ENCODE peak calls at places on chromosomes 6 and 20, in ten cellular contexts. One of them, this sample, is unnamed.

GRCh38 chr6:139625998-139626975 is 251.8 kb upstream of the CITED2 start:
- DNase-seq in GM13977: no peak
- DNase-seq in cardiac muscle cell: no peak
- DNase-seq in H1: no peak
- DNase-seq in WTC11: no peak
- DNase-seq in bronchial epithelial cell: no peak
- DNase-seq in naive thymus-derived CD4-positive, alpha-beta T cell: no peak
- DNase-seq in GM03348: peak; percentile 22
- DNase-seq in left ventricle myocardium superior: no peak
- DNase-seq in A172: no peak
- DNase-seq in this sample: peak; percentile 14

GRCh38 chr6:150764638-150765456 is 100.7 kb upstream of the MTHFD1L start:
- DNase-seq in H1: no peak
- DNase-seq in GM03348: no peak
- DNase-seq in left ventricle myocardium superior: no peak
- DNase-seq in bronchial epithelial cell: no peak
- DNase-seq in GM13977: no peak
- DNase-seq in naive thymus-derived CD4-positive, alpha-beta T cell: no peak
- DNase-seq in cardiac muscle cell: no peak
- DNase-seq in WTC11: no peak
- DNase-seq in A172: no peak
- DNase-seq in this sample: no peak

GRCh38 chr6:99330159-99330558 is 19.3 kb downstream of the FAXC start:
- DNase-seq in A172: peak; percentile 48
- DNase-seq in bronchial epithelial cell: peak; percentile 64
- DNase-seq in WTC11: peak; percentile 52
- DNase-seq in cardiac muscle cell: peak; percentile 74
- DNase-seq in GM13977: peak; percentile 73
- DNase-seq in left ventricle myocardium superior: no peak
- DNase-seq in H1: no peak
- DNase-seq in GM03348: peak; percentile 78
- DNase-seq in naive thymus-derived CD4-positive, alpha-beta T cell: peak; percentile 20
- DNase-seq in this sample: peak; percentile 86

GRCh38 chr6:46521464-46521971 is 30.3 kb upstream of the RCAN2 start:
- DNase-seq in bronchial epithelial cell: no peak
- DNase-seq in GM03348: no peak
- DNase-seq in naive thymus-derived CD4-positive, alpha-beta T cell: no peak
- DNase-seq in H1: no peak
- DNase-seq in A172: no peak
- DNase-seq in WTC11: no peak
- DNase-seq in left ventricle myocardium superior: no peak
- DNase-seq in GM13977: no peak
- DNase-seq in cardiac muscle cell: no peak
- DNase-seq in this sample: no peak

GRCh38 chr6:22765015-22765414 is 195.6 kb downstream of the HDGFL1 start:
- DNase-seq in bronchial epithelial cell: peak; percentile 53
- DNase-seq in H1: no peak
- DNase-seq in GM03348: no peak
- DNase-seq in left ventricle myocardium superior: no peak
- DNase-seq in WTC11: no peak
- DNase-seq in GM13977: no peak
- DNase-seq in A172: peak; percentile 22
- DNase-seq in cardiac muscle cell: no peak
- DNase-seq in naive thymus-derived CD4-positive, alpha-beta T cell: no peak
- DNase-seq in this sample: no peak

GRCh38 chr6:90429713-90430112 is 133.1 kb upstream of the BACH2 start:
- DNase-seq in left ventricle myocardium superior: no peak
- DNase-seq in naive thymus-derived CD4-positive, alpha-beta T cell: no peak
- DNase-seq in GM13977: no peak
- DNase-seq in GM03348: no peak
- DNase-seq in WTC11: no peak
- DNase-seq in H1: no peak
- DNase-seq in bronchial epithelial cell: no peak
- DNase-seq in A172: no peak
- DNase-seq in cardiac muscle cell: no peak
- DNase-seq in this sample: peak; percentile 55

GRCh38 chr6:125836466-125836865 is 45.7 kb downstream of the NCOA7 start:
- DNase-seq in bronchial epithelial cell: no peak
- DNase-seq in H1: no peak
- DNase-seq in GM13977: no peak
- DNase-seq in GM03348: no peak
- DNase-seq in naive thymus-derived CD4-positive, alpha-beta T cell: no peak
- DNase-seq in left ventricle myocardium superior: no peak
- DNase-seq in WTC11: no peak
- DNase-seq in A172: no peak
- DNase-seq in cardiac muscle cell: no peak
- DNase-seq in this sample: no peak

GRCh38 chr6:41443616-41444525 is 102.3 kb upstream of the FOXP4 start:
- DNase-seq in H1: peak; percentile 75
- DNase-seq in naive thymus-derived CD4-positive, alpha-beta T cell: no peak
- DNase-seq in cardiac muscle cell: no peak
- DNase-seq in left ventricle myocardium superior: peak; percentile 61
- DNase-seq in GM03348: peak; percentile 35
- DNase-seq in WTC11: no peak
- DNase-seq in bronchial epithelial cell: no peak
- DNase-seq in A172: no peak
- DNase-seq in GM13977: no peak
- DNase-seq in this sample: no peak

GRCh38 chr20:40431611-40432010 is 257.4 kb downstream of the MAFB start:
- DNase-seq in bronchial epithelial cell: peak; percentile 69
- DNase-seq in A172: peak; percentile 53
- DNase-seq in GM13977: no peak
- DNase-seq in H1: no peak
- DNase-seq in left ventricle myocardium superior: no peak
- DNase-seq in WTC11: no peak
- DNase-seq in naive thymus-derived CD4-positive, alpha-beta T cell: no peak
- DNase-seq in GM03348: no peak
- DNase-seq in cardiac muscle cell: no peak
- DNase-seq in this sample: no peak

GRCh38 chr20:37573626-37574198 is 46.0 kb upstream of the BLCAP start:
- DNase-seq in A172: no peak
- DNase-seq in GM13977: no peak
- DNase-seq in WTC11: no peak
- DNase-seq in H1: no peak
- DNase-seq in bronchial epithelial cell: no peak
- DNase-seq in GM03348: no peak
- DNase-seq in cardiac muscle cell: no peak
- DNase-seq in naive thymus-derived CD4-positive, alpha-beta T cell: no peak
- DNase-seq in left ventricle myocardium superior: no peak
- DNase-seq in this sample: no peak

GRCh38 chr6:136226027-136226673 is 24.0 kb downstream of the MTFR2 start:
- DNase-seq in A172: peak; percentile 42
- DNase-seq in WTC11: peak; percentile 36
- DNase-seq in GM13977: peak; percentile 50
- DNase-seq in bronchial epithelial cell: peak; percentile 21
- DNase-seq in cardiac muscle cell: peak; percentile 67
- DNase-seq in naive thymus-derived CD4-positive, alpha-beta T cell: peak; percentile 40
- DNase-seq in GM03348: peak; percentile 80
- DNase-seq in left ventricle myocardium superior: peak; percentile 52
- DNase-seq in H1: peak; percentile 72
- DNase-seq in this sample: peak; percentile 67

GRCh38 chr6:404685-405423 is 13.3 kb downstream of the IRF4 start:
- DNase-seq in bronchial epithelial cell: no peak
- DNase-seq in A172: no peak
- DNase-seq in naive thymus-derived CD4-positive, alpha-beta T cell: peak; percentile 35
- DNase-seq in GM03348: no peak
- DNase-seq in cardiac muscle cell: no peak
- DNase-seq in GM13977: no peak
- DNase-seq in left ventricle myocardium superior: no peak
- DNase-seq in WTC11: no peak
- DNase-seq in H1: no peak
- DNase-seq in this sample: no peak

GRCh38 chr20:14337400-14338171 is at the start of gene FLRT3:
- DNase-seq in WTC11: peak; percentile 75
- DNase-seq in GM13977: peak; percentile 34
- DNase-seq in A172: peak; percentile 93
- DNase-seq in cardiac muscle cell: peak; percentile 94
- DNase-seq in left ventricle myocardium superior: peak; percentile 40
- DNase-seq in H1: peak; percentile 58
- DNase-seq in naive thymus-derived CD4-positive, alpha-beta T cell: no peak
- DNase-seq in bronchial epithelial cell: peak; percentile 99
- DNase-seq in GM03348: peak; percentile 91
- DNase-seq in this sample: peak; percentile 93

GRCh38 chr6:157225575-157225995 is 97.7 kb downstream of the TMEM242 start:
- DNase-seq in left ventricle myocardium superior: peak; percentile 55
- DNase-seq in H1: peak; percentile 39
- DNase-seq in bronchial epithelial cell: no peak
- DNase-seq in WTC11: no peak
- DNase-seq in GM03348: no peak
- DNase-seq in naive thymus-derived CD4-positive, alpha-beta T cell: no peak
- DNase-seq in GM13977: no peak
- DNase-seq in A172: no peak
- DNase-seq in cardiac muscle cell: no peak
- DNase-seq in this sample: no peak

GRCh38 chr20:237479-237878 is 10.4 kb downstream of the DEFB129 start:
- DNase-seq in left ventricle myocardium superior: no peak
- DNase-seq in WTC11: no peak
- DNase-seq in bronchial epithelial cell: no peak
- DNase-seq in GM13977: no peak
- DNase-seq in A172: no peak
- DNase-seq in naive thymus-derived CD4-positive, alpha-beta T cell: peak; percentile 18
- DNase-seq in H1: no peak
- DNase-seq in cardiac muscle cell: no peak
- DNase-seq in GM03348: no peak
- DNase-seq in this sample: no peak

GRCh38 chr6:149454405-149454848 is 30.4 kb downstream of the ZC3H12D start:
- DNase-seq in bronchial epithelial cell: peak; percentile 47
- DNase-seq in left ventricle myocardium superior: peak; percentile 99
- DNase-seq in cardiac muscle cell: no peak
- DNase-seq in GM03348: peak; percentile 94
- DNase-seq in GM13977: no peak
- DNase-seq in WTC11: no peak
- DNase-seq in H1: no peak
- DNase-seq in A172: peak; percentile 90
- DNase-seq in naive thymus-derived CD4-positive, alpha-beta T cell: no peak
- DNase-seq in this sample: no peak

GRCh38 chr6:103858003-103858402 is 1001.7 kb downstream of the HACE1 start:
- DNase-seq in A172: no peak
- DNase-seq in left ventricle myocardium superior: no peak
- DNase-seq in GM03348: no peak
- DNase-seq in WTC11: no peak
- DNase-seq in cardiac muscle cell: no peak
- DNase-seq in GM13977: no peak
- DNase-seq in naive thymus-derived CD4-positive, alpha-beta T cell: no peak
- DNase-seq in bronchial epithelial cell: no peak
- DNase-seq in H1: no peak
- DNase-seq in this sample: no peak

GRCh38 chr6:53070808-53071207 is 5.6 kb downstream of the FBXO9 start:
- DNase-seq in cardiac muscle cell: peak; percentile 30
- DNase-seq in left ventricle myocardium superior: no peak
- DNase-seq in WTC11: no peak
- DNase-seq in A172: no peak
- DNase-seq in GM13977: peak; percentile 76
- DNase-seq in H1: no peak
- DNase-seq in GM03348: no peak
- DNase-seq in naive thymus-derived CD4-positive, alpha-beta T cell: peak; percentile 17
- DNase-seq in bronchial epithelial cell: no peak
- DNase-seq in this sample: no peak

GRCh38 chr6:152952866-152953509 is 29.9 kb downstream of the FBXO5 start:
- DNase-seq in bronchial epithelial cell: peak; percentile 55
- DNase-seq in A172: peak; percentile 44
- DNase-seq in WTC11: no peak
- DNase-seq in naive thymus-derived CD4-positive, alpha-beta T cell: no peak
- DNase-seq in GM13977: peak; percentile 31
- DNase-seq in GM03348: peak; percentile 63
- DNase-seq in left ventricle myocardium superior: no peak
- DNase-seq in cardiac muscle cell: peak; percentile 10
- DNase-seq in H1: no peak
- DNase-seq in this sample: peak; percentile 69

GRCh38 chr6:15531973-15532372 is 130.9 kb downstream of the DTNBP1 start:
- DNase-seq in GM03348: no peak
- DNase-seq in bronchial epithelial cell: no peak
- DNase-seq in A172: no peak
- DNase-seq in naive thymus-derived CD4-positive, alpha-beta T cell: no peak
- DNase-seq in H1: peak; percentile 32
- DNase-seq in GM13977: no peak
- DNase-seq in left ventricle myocardium superior: no peak
- DNase-seq in WTC11: no peak
- DNase-seq in cardiac muscle cell: no peak
- DNase-seq in this sample: no peak

GRCh38 chr20:58447733-58448391 is 58.8 kb downstream of the VAPB start:
- DNase-seq in A172: peak; percentile 64
- DNase-seq in bronchial epithelial cell: peak; percentile 51
- DNase-seq in GM03348: peak; percentile 70
- DNase-seq in left ventricle myocardium superior: no peak
- DNase-seq in WTC11: peak; percentile 70
- DNase-seq in GM13977: no peak
- DNase-seq in naive thymus-derived CD4-positive, alpha-beta T cell: peak; percentile 43
- DNase-seq in cardiac muscle cell: peak; percentile 70
- DNase-seq in H1: peak; percentile 76
- DNase-seq in this sample: peak; percentile 89

GRCh38 chr6:158160932-158161539 is 7.0 kb downstream of the SERAC1 start:
- DNase-seq in WTC11: no peak
- DNase-seq in left ventricle myocardium superior: no peak
- DNase-seq in bronchial epithelial cell: no peak
- DNase-seq in H1: no peak
- DNase-seq in GM13977: no peak
- DNase-seq in cardiac muscle cell: no peak
- DNase-seq in GM03348: no peak
- DNase-seq in naive thymus-derived CD4-positive, alpha-beta T cell: no peak
- DNase-seq in A172: no peak
- DNase-seq in this sample: no peak

GRCh38 chr6:2770171-2770570 is 5.0 kb downstream of the WRNIP1 start:
- DNase-seq in WTC11: no peak
- DNase-seq in cardiac muscle cell: peak; percentile 80
- DNase-seq in GM03348: no peak
- DNase-seq in H1: no peak
- DNase-seq in GM13977: no peak
- DNase-seq in bronchial epithelial cell: no peak
- DNase-seq in A172: no peak
- DNase-seq in naive thymus-derived CD4-positive, alpha-beta T cell: no peak
- DNase-seq in left ventricle myocardium superior: peak; percentile 87
- DNase-seq in this sample: peak; percentile 28

GRCh38 chr20:9331707-9332435 is 182.5 kb upstream of the LAMP5 start:
- DNase-seq in naive thymus-derived CD4-positive, alpha-beta T cell: no peak
- DNase-seq in cardiac muscle cell: peak; percentile 82
- DNase-seq in WTC11: no peak
- DNase-seq in GM13977: no peak
- DNase-seq in bronchial epithelial cell: no peak
- DNase-seq in A172: no peak
- DNase-seq in left ventricle myocardium superior: no peak
- DNase-seq in H1: no peak
- DNase-seq in GM03348: no peak
- DNase-seq in this sample: no peak

GRCh38 chr6:82783587-82784253 is 281.9 kb downstream of the UBE3D start:
- DNase-seq in left ventricle myocardium superior: no peak
- DNase-seq in GM13977: no peak
- DNase-seq in naive thymus-derived CD4-positive, alpha-beta T cell: no peak
- DNase-seq in bronchial epithelial cell: no peak
- DNase-seq in GM03348: no peak
- DNase-seq in WTC11: no peak
- DNase-seq in H1: no peak
- DNase-seq in A172: no peak
- DNase-seq in cardiac muscle cell: peak; percentile 42
- DNase-seq in this sample: peak; percentile 73

GRCh38 chr20:58198384-58198783 is 30.1 kb downstream of the ANKRD60 start:
- DNase-seq in cardiac muscle cell: no peak
- DNase-seq in WTC11: no peak
- DNase-seq in left ventricle myocardium superior: no peak
- DNase-seq in H1: no peak
- DNase-seq in GM03348: no peak
- DNase-seq in GM13977: no peak
- DNase-seq in A172: no peak
- DNase-seq in naive thymus-derived CD4-positive, alpha-beta T cell: no peak
- DNase-seq in bronchial epithelial cell: no peak
- DNase-seq in this sample: no peak

GRCh38 chr20:3896302-3896701 is 7.1 kb downstream of the PANK2 start:
- DNase-seq in A172: no peak
- DNase-seq in bronchial epithelial cell: no peak
- DNase-seq in GM13977: no peak
- DNase-seq in H1: no peak
- DNase-seq in naive thymus-derived CD4-positive, alpha-beta T cell: no peak
- DNase-seq in left ventricle myocardium superior: no peak
- DNase-seq in cardiac muscle cell: no peak
- DNase-seq in WTC11: no peak
- DNase-seq in GM03348: no peak
- DNase-seq in this sample: no peak

GRCh38 chr20:19492937-19493336 is 265.1 kb upstream of the RIN2 start:
- DNase-seq in cardiac muscle cell: no peak
- DNase-seq in WTC11: peak; percentile 18
- DNase-seq in left ventricle myocardium superior: no peak
- DNase-seq in H1: no peak
- DNase-seq in A172: no peak
- DNase-seq in GM13977: no peak
- DNase-seq in bronchial epithelial cell: no peak
- DNase-seq in naive thymus-derived CD4-positive, alpha-beta T cell: no peak
- DNase-seq in GM03348: no peak
- DNase-seq in this sample: peak; percentile 17

This sample was measured in GM23338.